ENCODE peak calls at places on chromosomes 16 and 17, in ten cellular contexts. L is iPS DF 19.7; Y is hepatic stellate cell; Z is stimulated activated CD8-positive, alpha-beta memory T cell treated with anti-CD3 and anti-CD28 coated beads, Interleukin-4, amount 100 ng/mL, for 1 hour; U is heart left ventricle; G is renal cortical epithelial cell; V is Kasumi-1; J is NCI-H1105 treated with DMSO at 0.1 percent for 48 hours; F is nephron progenitor cell; S is fibroblast of gingiva. A is an unnamed sample.

GRCh38 chr16:72992142-72992601 is 55.8 kb downstream of the ZFHX3 start:
- DNase-seq in Y (no peak), Z (no peak), F (peak; percentile 54), J (no peak), U (no peak), S (no peak), V (no peak), L (no peak), G (peak; percentile 39), A (no peak)

GRCh38 chr17:32931686-32932085 is 3.7 kb downstream of the TMEM98 start:
- DNase-seq in U (no peak), Z (no peak), F (no peak), V (no peak), S (peak; percentile 33), J (no peak), Y (no peak), L (no peak), G (peak; percentile 48), A (no peak)

GRCh38 chr17:81537343-81537855 is 9.2 kb downstream of the FSCN2 start:
- DNase-seq in J (peak; percentile 86), U (no peak), V (no peak), G (no peak), L (no peak), F (peak; percentile 67), Z (no peak), S (no peak), Y (no peak), A (no peak)

GRCh38 chr17:51238253-51238887 is 21.5 kb downstream of the MBTD1 start:
- DNase-seq in G (no peak), V (peak; percentile 79), U (no peak), Y (no peak), F (no peak), J (no peak), Z (no peak), L (no peak), S (no peak), A (no peak)

GRCh38 chr17:50514936-50515702 is 6.9 kb downstream of the MYCBPAP start:
- DNase-seq in G (peak; percentile 85), Z (no peak), Y (no peak), L (no peak), S (peak; percentile 92), V (no peak), U (no peak), F (no peak), J (no peak), A (no peak)

GRCh38 chr16:70258065-70258464 is 6.3 kb upstream of the EXOSC6 start:
- DNase-seq in F (no peak), J (no peak), S (no peak), Z (no peak), L (no peak), U (no peak), G (no peak), Y (no peak), V (no peak), A (no peak)

GRCh38 chr16:82598766-82599165 is 28.0 kb upstream of the CDH13 start:
- DNase-seq in V (no peak), L (no peak), Z (no peak), F (no peak), Y (no peak), S (no peak), U (no peak), J (no peak), G (no peak), A (no peak)

GRCh38 chr17:74478369-74479100 is 12.1 kb downstream of the CD300A start:
- DNase-seq in Y (no peak), S (no peak), G (no peak), Z (no peak), F (no peak), V (peak; percentile 91), J (no peak), U (no peak), L (no peak), A (peak; percentile 69)

GRCh38 chr17:49360796-49361128 is 1.3 kb downstream of the ZNF652 start:
- DNase-seq in S (no peak), Y (no peak), U (no peak), G (no peak), F (peak; percentile 18), Z (no peak), V (no peak), J (no peak), L (no peak), A (no peak)

GRCh38 chr17:55818026-55818425 is 67.2 kb downstream of the PCTP start:
- DNase-seq in S (no peak), Z (no peak), J (no peak), G (no peak), F (no peak), Y (no peak), L (no peak), V (no peak), U (no peak), A (no peak)

GRCh38 chr17:1037238-1037879 is 40.4 kb downstream of the TIMM22 start:
- DNase-seq in Y (no peak), J (no peak), G (no peak), F (peak; percentile 47), S (no peak), U (no peak), L (no peak), V (no peak), Z (no peak), A (no peak)

GRCh38 chr17:2778489-2778888 is 17.7 kb upstream of the RAP1GAP2 start:
- DNase-seq in F (no peak), G (no peak), S (no peak), V (no peak), U (no peak), Z (no peak), Y (no peak), J (no peak), L (no peak), A (no peak)

GRCh38 chr16:47644166-47644565 is 183.0 kb downstream of the PHKB start:
- DNase-seq in L (no peak), J (no peak), F (no peak), U (no peak), G (peak; percentile 7), Z (no peak), V (peak; percentile 26), S (peak; percentile 72), Y (peak; percentile 35), A (no peak)

GRCh38 chr17:21376835-21377690 is 906 bp downstream of the KCNJ12 start:
- DNase-seq in F (peak; percentile 28), S (no peak), G (no peak), J (peak; percentile 36), Z (no peak), L (no peak), Y (peak; percentile 60), V (no peak), U (no peak), A (no peak)

GRCh38 chr17:75273968-75274708 is 3.1 kb upstream of the MIF4GD start:
- DNase-seq in F (no peak), V (peak; percentile 12), U (no peak), L (no peak), S (peak; percentile 70), G (no peak), Y (no peak), Z (no peak), J (no peak), A (no peak)

GRCh38 chr16:29107299-29107698 is 122.4 kb downstream of the LAT start:
- DNase-seq in U (no peak), J (peak; percentile 7), F (no peak), G (no peak), S (no peak), Y (no peak), V (no peak), L (no peak), Z (no peak), A (no peak)

GRCh38 chr17:44914698-44915271 is 515 bp downstream of the GFAP start:
- DNase-seq in V (no peak), L (no peak), G (no peak), J (no peak), S (no peak), U (no peak), F (no peak), Y (no peak), Z (no peak), A (no peak)

GRCh38 chr16:54937673-54938350 is 7.1 kb downstream of the IRX5 start:
- DNase-seq in J (no peak), L (no peak), S (no peak), Z (no peak), F (peak; percentile 21), U (no peak), V (no peak), Y (no peak), G (no peak), A (no peak)

GRCh38 chr16:48523415-48524204 is 86.4 kb downstream of the N4BP1 start:
- DNase-seq in Z (no peak), J (no peak), Y (no peak), L (no peak), F (no peak), V (no peak), S (no peak), G (no peak), U (no peak), A (no peak)

GRCh38 chr17:50064253-50064991 is 8.5 kb downstream of the ITGA3 start:
- DNase-seq in Y (peak; percentile 97), V (peak; percentile 95), Z (no peak), G (peak; percentile 95), S (peak; percentile 91), F (peak; percentile 29), J (no peak), U (peak; percentile 79), L (no peak), A (no peak)

GRCh38 chr16:85495259-85495658 is 117.9 kb upstream of the GSE1 start:
- DNase-seq in L (no peak), F (no peak), J (no peak), U (no peak), V (no peak), Z (no peak), Y (no peak), G (no peak), S (no peak), A (no peak)

GRCh38 chr16:5466551-5466950 is 369.0 kb upstream of the EEF2KMT start:
- DNase-seq in S (no peak), F (no peak), J (no peak), L (no peak), Z (no peak), G (no peak), V (no peak), Y (no peak), U (no peak), A (no peak)

GRCh38 chr16:4052801-4053662 is 63.2 kb downstream of the ADCY9 start:
- DNase-seq in G (peak; percentile 45), J (peak; percentile 92), L (no peak), Y (peak; percentile 47), S (peak; percentile 78), F (no peak), V (peak; percentile 22), U (peak; percentile 73), Z (no peak), A (peak; percentile 75)

GRCh38 chr16:49593423-49594040 is 219.9 kb downstream of the C16orf78 start:
- DNase-seq in V (no peak), G (no peak), J (no peak), U (no peak), F (no peak), Y (no peak), L (no peak), S (no peak), Z (no peak), A (no peak)

GRCh38 chr16:54957403-54957802 is 26.7 kb downstream of the IRX5 start:
- DNase-seq in V (peak; percentile 64), J (peak; percentile 41), G (no peak), U (no peak), S (no peak), L (no peak), Y (no peak), Z (no peak), F (no peak), A (no peak)

GRCh38 chr16:8958344-8958808 is 5.3 kb downstream of the USP7 start:
- DNase-seq in V (peak; percentile 17), F (no peak), Z (no peak), U (no peak), Y (peak; percentile 85), J (no peak), L (no peak), G (no peak), S (peak; percentile 39), A (no peak)

GRCh38 chr16:71383054-71383773 is 24.7 kb downstream of the CALB2 start:
- DNase-seq in F (no peak), Y (no peak), S (no peak), V (no peak), J (no peak), Z (no peak), U (no peak), L (no peak), G (peak; percentile 39), A (no peak)

GRCh38 chr17:75315541-75316243 is 26.5 kb upstream of the SLC25A19 start:
- DNase-seq in U (no peak), V (no peak), S (peak; percentile 20), L (no peak), F (no peak), Z (no peak), G (no peak), J (no peak), Y (no peak), A (peak; percentile 78)

A was measured in CD14-positive monocyte.